ENCODE peak calls at places on chromosome 22, in five cellular contexts. D, Y, K, C and F are unnamed samples.

GRCh38 chr22:45442120-45442519 is 28.6 kb downstream of the RIBC2 start:
- DNase-seq in D (no peak), C (no peak), K (no peak), Y (no peak), F (no peak)

GRCh38 chr22:38437416-38437815 is 17.6 kb downstream of the KCNJ4 start:
- DNase-seq in D (no peak), Y (no peak), K (no peak), C (peak), F (no peak)

GRCh38 chr22:24728790-24729637 is 45.5 kb downstream of the PIWIL3 start:
- DNase-seq in D (peak), K (no peak), Y (no peak), C (no peak), F (no peak)

GRCh38 chr22:29679316-29679715 is 40.5 kb upstream of the CABP7 start:
- DNase-seq in K (no peak), Y (no peak), C (no peak), D (no peak), F (no peak)

GRCh38 chr22:42176271-42176670 is 45.7 kb upstream of the CYP2D6 start:
- DNase-seq in C (no peak), K (no peak), Y (no peak), D (no peak), F (no peak)

GRCh38 chr22:17589810-17590375 is 26.6 kb downstream of the SLC25A18 start:
- DNase-seq in C (no peak), K (no peak), Y (no peak), D (no peak), F (no peak)

GRCh38 chr22:18005201-18005926 is 19.0 kb downstream of the MICAL3 start:
- DNase-seq in C (no peak), K (no peak), D (no peak), Y (no peak), F (no peak)

GRCh38 chr22:27443315-27443714 is 358.2 kb downstream of the MN1 start:
- DNase-seq in D (no peak), Y (no peak), C (no peak), K (no peak), F (no peak)

GRCh38 chr22:18152519-18152918 is 2.5 kb downstream of the USP18 start:
- DNase-seq in C (no peak), D (no peak), K (no peak), Y (no peak), F (no peak)